ENCODE peak calls at places on chromosomes 4 and X, in four cellular contexts. A is RKO, K is HT1080, U is SJSA1. X is an unnamed sample.

GRCh38 chr4:3707423-3708102 is 58.6 kb upstream of the ADRA2C start:
- DNase-seq in A (no peak), K (no peak), U (no peak), X (no peak)

GRCh38 chr4:108644237-108644636 is 6.2 kb upstream of the OSTC start:
- DNase-seq in A (no peak), K (peak; percentile 82), U (peak; percentile 59), X (no peak)

GRCh38 chrX:12170755-12171154 is 32.5 kb downstream of the FRMPD4 start:
- DNase-seq in A (no peak), K (no peak), U (no peak), X (no peak)

GRCh38 chrX:46185923-46186810 is 359.1 kb downstream of the ZNF674 start:
- DNase-seq in A (no peak), K (no peak), U (no peak), X (no peak)

GRCh38 chrX:1946974-1947373 is 332.1 kb downstream of the ASMT start:
- DNase-seq in A (no peak), K (no peak), U (no peak), X (no peak)

GRCh38 chr4:176320340-176320975 is 692 bp downstream of the SPCS3 start:
- DNase-seq in A (peak; percentile 86), K (peak; percentile 81), U (peak; percentile 82), X (peak; percentile 96)

GRCh38 chr4:131091896-131092295 is 1995.9 kb downstream of the C4orf33 start:
- DNase-seq in A (peak; percentile 70), K (peak; percentile 15), U (no peak), X (no peak)

GRCh38 chr4:1980561-1981041 is 28.2 kb downstream of the NELFA start:
- DNase-seq in A (no peak), K (no peak), U (no peak), X (peak; percentile 80)

GRCh38 chrX:137545711-137546651 is 19.9 kb upstream of the ZIC3 start:
- DNase-seq in A (no peak), K (no peak), U (no peak), X (no peak)

GRCh38 chr4:128228021-128228571 is 59.5 kb downstream of the PGRMC2 start:
- DNase-seq in A (no peak), K (no peak), U (no peak), X (no peak)

GRCh38 chr4:119726505-119726904 is 97.9 kb upstream of the PDE5A start:
- DNase-seq in A (no peak), K (no peak), U (no peak), X (no peak)

GRCh38 chrX:153725039-153725831 is 579 bp downstream of the ABCD1 start:
- DNase-seq in A (peak; percentile 23), K (no peak), U (no peak), X (peak; percentile 88)

GRCh38 chr4:1293981-1294380 is 4.3 kb downstream of the MAEA start:
- DNase-seq in A (no peak), K (no peak), U (no peak), X (no peak)

GRCh38 chr4:51843309-51844156 is 580 bp downstream of the DCUN1D4 start:
- DNase-seq in A (peak; percentile 50), K (no peak), U (peak; percentile 82), X (no peak)

GRCh38 chr4:90093526-90093925 is 33.7 kb upstream of the CCSER1 start:
- DNase-seq in A (no peak), K (no peak), U (no peak), X (no peak)

GRCh38 chr4:109959195-109959594 is 46.5 kb downstream of the EGF start:
- DNase-seq in A (no peak), K (no peak), U (no peak), X (no peak)

GRCh38 chr4:75015627-75016026 is 82.7 kb downstream of the PARM1 start:
- DNase-seq in A (no peak), K (no peak), U (no peak), X (no peak)

GRCh38 chr4:170887396-170887795 is 797.6 kb upstream of the AADAT start:
- DNase-seq in A (no peak), K (no peak), U (no peak), X (no peak)

GRCh38 chr4:89753601-89754066 is 83.3 kb downstream of the SNCA start:
- DNase-seq in A (peak; percentile 66), K (peak; percentile 92), U (no peak), X (no peak)

GRCh38 chr4:101081166-101081565 is 266.2 kb downstream of the PPP3CA start:
- DNase-seq in A (no peak), K (no peak), U (no peak), X (no peak)

GRCh38 chr4:25235401-25235800 is 1.6 kb downstream of the PI4K2B start:
- DNase-seq in A (no peak), K (no peak), U (no peak), X (no peak)

GRCh38 chr4:150510176-150510875 is 71.6 kb upstream of the MAB21L2 start:
- DNase-seq in A (peak; percentile 40), K (peak; percentile 60), U (no peak), X (no peak)

GRCh38 chr4:189845145-189845846 is 95.4 kb upstream of the FRG1 start:
- DNase-seq in A (peak; percentile 56), K (peak; percentile 52), U (no peak), X (no peak)

GRCh38 chrX:136417806-136418205 is 69.9 kb upstream of the BRS3 start:
- DNase-seq in A (no peak), K (no peak), U (no peak), X (no peak)

GRCh38 chr4:71267244-71267643 is 71.6 kb upstream of the SLC4A4 start:
- DNase-seq in A (no peak), K (no peak), U (no peak), X (no peak)

GRCh38 chr4:88518911-88519310 is 4.7 kb downstream of the PYURF start:
- DNase-seq in A (no peak), K (no peak), U (no peak), X (no peak)

GRCh38 chr4:20194079-20195013 is 57.4 kb upstream of the SLIT2 start:
- DNase-seq in A (no peak), K (peak; percentile 59), U (peak; percentile 83), X (no peak)

X was measured in mesenteric fat pad.